ENCODE peak calls at places on chromosomes 12 and 14, in eight cellular contexts. R is cardiac muscle cell, G is aorta, T is PC-9, P is SJSA1, B is thoracic aorta, S is neuronal stem cell, H is upper lobe of right lung. V is an unnamed sample.
A peak's percentile ranks its signal among the peaks of the same experiment; 100 is the strongest.

GRCh38 chr14:23085458-23085857 is 9.5 kb downstream of the ACIN1 start:
- DNase-seq in T (no peak), B (no peak), R (no peak), H (no peak), P (no peak), S (no peak), G (no peak), V (no peak)

GRCh38 chr12:102765736-102766135 is 151.3 kb downstream of the PAH start:
- DNase-seq in S (no peak), P (no peak), H (no peak), T (no peak), B (no peak), R (no peak), G (no peak), V (no peak)

GRCh38 chr14:93137864-93138263 is 22.1 kb upstream of the ITPK1 start:
- DNase-seq in H (peak; percentile 86), P (no peak), B (no peak), T (no peak), S (no peak), G (no peak), R (peak; percentile 61), V (peak; percentile 92)

GRCh38 chr14:66228267-66228970 is 257.8 kb upstream of the CCDC196 start:
- DNase-seq in H (no peak), G (no peak), B (no peak), S (no peak), P (no peak), R (no peak), T (peak; percentile 3), V (no peak)

GRCh38 chr12:41979574-41979973 is 165.1 kb downstream of the GXYLT1 start:
- DNase-seq in R (no peak), T (no peak), S (no peak), B (no peak), P (no peak), G (no peak), H (no peak), V (no peak)

GRCh38 chr12:54968181-54968730 is 16.3 kb downstream of the TESPA1 start:
- DNase-seq in P (no peak), G (no peak), R (no peak), S (no peak), B (no peak), H (no peak), T (no peak), V (no peak)

GRCh38 chr12:106769078-106769477 is 5.4 kb upstream of the RIC8B start:
- DNase-seq in S (no peak), G (no peak), H (no peak), R (no peak), B (no peak), P (peak; percentile 87), T (no peak), V (peak; percentile 42)

GRCh38 chr12:122190842-122191668 is 8.1 kb downstream of the LRRC43 start:
- DNase-seq in T (peak; percentile 77), R (peak; percentile 69), P (peak; percentile 59), S (peak; percentile 57), H (peak; percentile 76), B (no peak), G (peak; percentile 58), V (peak; percentile 52)

GRCh38 chr14:19895282-19895681 is 20.3 kb downstream of the OR4K2 start:
- DNase-seq in S (no peak), H (no peak), T (no peak), G (no peak), P (no peak), B (no peak), R (no peak), V (no peak)

GRCh38 chr12:14771651-14772137 is 31.6 kb downstream of the WBP11 start:
- DNase-seq in B (no peak), R (no peak), G (no peak), P (no peak), H (no peak), T (no peak), S (no peak), V (no peak)

GRCh38 chr14:36207500-36207899 is 31.0 kb upstream of the PTCSC3 start:
- DNase-seq in T (no peak), B (no peak), P (no peak), R (peak; percentile 5), S (no peak), G (no peak), H (no peak), V (no peak)

GRCh38 chr12:95336387-95337067 is 118.9 kb downstream of the VEZT start:
- DNase-seq in B (peak; percentile 12), H (peak; percentile 67), S (peak; percentile 77), P (peak; percentile 76), T (peak; percentile 26), R (peak; percentile 88), G (peak; percentile 71), V (no peak)

GRCh38 chr12:47517122-47517521 is 188.7 kb downstream of the RPAP3 start:
- DNase-seq in R (no peak), S (no peak), B (no peak), P (no peak), G (no peak), H (no peak), T (no peak), V (no peak)

GRCh38 chr12:43551971-43552559 is at the start of gene ADAMTS20:
- DNase-seq in P (peak; percentile 32), T (no peak), G (no peak), B (no peak), S (peak; percentile 81), R (peak; percentile 71), H (no peak), V (peak; percentile 66)

GRCh38 chr12:97386133-97386581 is 76.4 kb upstream of the RMST start:
- DNase-seq in P (no peak), H (no peak), B (no peak), T (no peak), S (no peak), G (no peak), R (no peak), V (no peak)

GRCh38 chr14:81946808-81947798 is 413.4 kb upstream of the SEL1L start:
- DNase-seq in G (no peak), B (no peak), S (no peak), R (no peak), P (no peak), T (no peak), H (no peak), V (no peak)

GRCh38 chr14:93788557-93789365 is 476 bp upstream of the PRIMA1 start:
- DNase-seq in S (peak; percentile 49), P (no peak), R (peak; percentile 75), B (no peak), G (peak; percentile 56), H (no peak), T (no peak), V (peak; percentile 88)

GRCh38 chr12:67991158-67991557 is 1.9 kb downstream of the IFNG-AS1 start:
- DNase-seq in H (no peak), R (no peak), B (no peak), T (no peak), S (no peak), P (no peak), G (no peak), V (no peak)
- H3K4me3 ChIP-seq in H (no peak overlapping the region), R (no peak overlapping the region), B (no peak overlapping the region), T (no peak overlapping the region), S (no peak overlapping the region), P (no peak overlapping the region), G (no peak overlapping the region), V (no peak overlapping the region)

DNA sequence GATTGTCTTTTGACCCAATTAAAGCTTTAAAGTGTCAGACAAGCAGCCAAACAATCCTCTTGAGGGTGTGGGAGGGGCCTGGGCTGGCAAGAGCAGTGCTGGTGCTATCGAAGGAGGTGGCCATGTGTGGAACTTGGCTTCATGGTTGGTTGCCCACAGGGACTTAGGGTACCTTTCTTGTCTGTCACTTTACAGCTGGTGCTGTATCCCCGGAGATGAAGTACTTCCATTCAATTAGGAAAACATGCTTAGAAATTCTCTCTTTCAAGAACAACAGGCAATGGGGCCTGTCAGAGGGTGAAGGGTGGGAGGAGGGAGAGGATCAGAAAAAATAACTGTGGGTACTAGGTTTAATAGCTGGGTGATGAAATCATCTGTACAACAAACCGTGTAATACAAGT is 86.5 kb downstream of the DAAM1 start:
- DNase-seq in P (no peak), B (no peak), H (peak; percentile 67), G (no peak), T (no peak), S (no peak), R (no peak), V (peak; percentile 67)
- H3K4me1 ChIP-seq in P (peaks cover 58% of the 10 kb centered on the region), B (peaks cover 37% of the 10 kb centered on the region), H (peaks cover 18% of the 10 kb centered on the region), G (peaks cover 9% of the 10 kb centered on the region), T (peaks cover 57% of the 10 kb centered on the region), S (peaks cover 2% of the 10 kb centered on the region), R (peaks cover 24% of the 10 kb centered on the region), V (peaks cover 16% of the 10 kb centered on the region)

GRCh38 chr14:73785336-73785833 is 66.2 kb upstream of the PTGR2 start:
- DNase-seq in H (no peak), G (peak; percentile 58), R (no peak), S (peak; percentile 70), P (peak; percentile 78), T (peak; percentile 56), B (no peak), V (peak; percentile 51)

GRCh38 chr14:73784988-73785313 is 66.7 kb upstream of the PTGR2 start:
- DNase-seq in B (no peak), G (peak; percentile 43), T (no peak), S (no peak), P (no peak), R (no peak), H (no peak), V (no peak)

GRCh38 chr14:73783107-73783727 is 68.4 kb upstream of the PTGR2 start:
- DNase-seq in R (peak; percentile 87), G (peak; percentile 30), H (no peak), P (no peak), T (no peak), S (peak; percentile 89), B (no peak), V (no peak)

GRCh38 chr14:73782623-73783022 is 68.4 kb upstream of the PNMA1 start:
- DNase-seq in T (no peak), B (no peak), G (no peak), R (no peak), P (no peak), H (no peak), S (no peak), V (no peak)

DNA sequence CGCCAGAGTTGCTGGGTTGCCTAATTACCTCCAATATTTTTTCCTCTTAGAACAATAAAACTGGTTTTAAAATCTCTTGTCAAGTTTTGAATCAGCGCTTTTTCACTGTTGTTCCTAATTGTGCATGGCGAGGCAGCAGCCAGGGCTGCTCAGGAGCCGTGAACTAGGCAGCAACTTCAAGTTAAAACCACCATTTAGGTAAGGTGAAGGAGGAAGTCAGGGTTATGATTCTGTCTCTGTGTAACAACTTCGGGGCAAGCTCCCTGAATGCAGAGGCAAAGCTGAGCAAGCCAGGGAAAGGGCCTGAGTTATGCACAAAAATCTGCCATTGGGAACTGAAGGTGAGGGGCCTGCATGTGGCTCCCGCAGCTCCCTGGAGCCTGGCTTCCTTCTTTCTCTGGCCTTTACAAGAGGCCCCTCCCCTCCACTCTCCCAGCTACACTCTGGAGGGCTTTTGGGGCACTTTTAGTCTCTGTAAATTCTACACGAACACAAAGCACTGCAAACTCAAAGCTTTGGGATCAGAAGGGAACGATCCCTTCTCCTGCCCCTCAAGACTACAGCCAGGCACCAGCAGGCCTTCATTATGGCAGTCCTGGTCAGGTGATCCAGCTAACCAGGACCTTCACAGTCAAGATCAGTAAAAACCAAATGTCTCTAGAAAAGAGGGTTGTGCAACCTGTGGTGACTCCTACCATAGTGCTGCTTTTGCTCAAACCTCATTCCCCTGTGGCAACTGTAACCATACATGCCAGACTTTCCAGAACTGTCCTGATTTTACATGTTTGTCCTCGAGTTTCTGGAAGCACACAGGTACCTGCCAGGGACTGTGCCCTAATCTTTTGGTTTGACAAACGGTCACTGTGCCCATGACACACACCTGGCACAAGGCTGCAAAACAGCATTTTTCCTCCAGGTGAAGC is 67.3 kb upstream of the PTGR2 start:
- DNase-seq in S (no peak), H (no peak), T (no peak), P (no peak), G (peak; percentile 42), R (peak; percentile 37), B (no peak), V (no peak)
- H3K4me3 ChIP-seq in S (no peak overlapping the region), H (no peak overlapping the region), T (peak overlapping the region; percentile 71), P (no peak overlapping the region), G (no peak overlapping the region), R (no peak overlapping the region), B (peak overlapping the region; percentile 89), V (no peak overlapping the region)

GRCh38 chr14:104696671-104697316 is 7.4 kb downstream of the INF2 start:
- DNase-seq in T (no peak), B (no peak), S (no peak), P (no peak), R (no peak), H (no peak), G (no peak), V (no peak)
- H3K4me1 ChIP-seq in T (no peaks in the 10 kb centered on the region), B (peaks cover 60% of the 10 kb centered on the region), S (peaks cover 25% of the 10 kb centered on the region), P (peaks cover 5% of the 10 kb centered on the region), R (peaks cover 19% of the 10 kb centered on the region), H (peaks cover 57% of the 10 kb centered on the region), G (no peaks in the 10 kb centered on the region), V (peaks cover 69% of the 10 kb centered on the region)

V was measured in upper lobe of left lung.